ENCODE peak calls at places on chromosomes 5 and 9, in eight cellular contexts. K is thyroid gland, U is IMR-90, M is heart left ventricle, O is esophagus squamous epithelium, E is transverse colon, Z is adrenal gland, T is spleen. Q is an unnamed sample. For H3K4me1, the result is how much of the 10 kb centered on the place peaks cover.

GRCh38 chr5:81819556-81820314 is 68.8 kb upstream of the SSBP2 start:
- DNase-seq in Z (no peak), M (no peak), U (peak), K (no peak), O (no peak), E (no peak), T (no peak), Q (no peak)

GRCh38 chr9:530681-531080 is 310.8 kb upstream of the DMRT1 start:
- DNase-seq in Z (peak), E (no peak), K (no peak), U (peak), T (no peak), M (no peak), O (no peak), Q (no peak)

GRCh38 chr9:89353989-89354388 is 35.7 kb downstream of the SECISBP2 start:
- DNase-seq in O (no peak), T (no peak), K (peak), E (no peak), Z (peak), U (no peak), M (no peak), Q (no peak)

GRCh38 chr5:102792705-102793104 is 37.6 kb downstream of the PAM start:
- DNase-seq in U (no peak), E (no peak), O (no peak), K (no peak), T (no peak), M (no peak), Z (no peak), Q (no peak)

GRCh38 chr9:84121991-84122523 is 141.5 kb downstream of the RMI1 start:
- DNase-seq in O (no peak), K (peak), E (no peak), M (no peak), Z (no peak), U (peak), T (no peak), Q (no peak)

GRCh38 chr9:13088734-13089427 is 190.6 kb downstream of the MPDZ start:
- DNase-seq in M (no peak), O (no peak), K (no peak), Z (no peak), T (no peak), E (peak), U (peak), Q (peak)

GRCh38 chr5:97550164-97550563 is 367.1 kb upstream of the RIOK2 start:
- DNase-seq in M (no peak), T (no peak), O (no peak), E (no peak), K (no peak), Z (no peak), U (peak), Q (no peak)

GRCh38 chr5:159463590-159464321 is 133.5 kb upstream of the IL12B start:
- DNase-seq in U (peak), O (no peak), T (no peak), Z (no peak), M (no peak), K (no peak), E (no peak), Q (no peak)

GRCh38 chr5:109312695-109313094 is 97.1 kb downstream of the PJA2 start:
- DNase-seq in Z (no peak), U (no peak), E (no peak), M (no peak), K (no peak), O (no peak), T (no peak), Q (no peak)

GRCh38 chr5:16773990-16774389 is 157.2 kb upstream of the RETREG1 start:
- DNase-seq in T (no peak), O (no peak), Z (no peak), K (no peak), M (no peak), E (no peak), U (peak), Q (no peak)

GRCh38 chr5:89241186-89241585 is 358.2 kb upstream of the MEF2C start:
- DNase-seq in U (peak), K (no peak), Z (no peak), O (no peak), T (no peak), E (no peak), M (no peak), Q (no peak)

GRCh38 chr9:77647659-77648457 is at the start of gene GNA14:
- DNase-seq in U (no peak), M (no peak), T (peak), Z (no peak), O (no peak), E (peak), K (peak), Q (peak)

GRCh38 chr5:14145356-14146334 is 2.5 kb downstream of the TRIO start:
- DNase-seq in U (peak), M (no peak), K (no peak), O (no peak), T (no peak), Z (no peak), E (no peak), Q (no peak)

GRCh38 chr5:158174918-158175663 is 316.1 kb upstream of the CLINT1 start:
- DNase-seq in K (peak), U (peak), T (peak), E (peak), O (no peak), Z (peak), M (peak), Q (peak)

GRCh38 chr9:79302002-79302401 is 269.8 kb upstream of the TLE4 start:
- DNase-seq in T (no peak), Z (no peak), U (no peak), O (no peak), M (no peak), K (no peak), E (no peak), Q (no peak)

GRCh38 chr5:78549043-78549442 is 99.5 kb downstream of the LHFPL2 start:
- DNase-seq in M (no peak), E (peak), K (no peak), T (no peak), O (no peak), U (no peak), Z (peak), Q (no peak)

GRCh38 chr5:51345106-51345505 is 38.1 kb upstream of the ISL1 start:
- DNase-seq in T (no peak), Z (no peak), M (no peak), K (no peak), U (no peak), E (no peak), O (no peak), Q (no peak)

GRCh38 chr5:17289681-17290619 is 72.5 kb downstream of the BASP1 start:
- DNase-seq in E (no peak), Z (no peak), T (no peak), K (no peak), U (peak), O (no peak), M (no peak), Q (no peak)

GRCh38 chr5:98768160-98769005 is 5.1 kb upstream of the RGMB start:
- DNase-seq in K (peak), T (peak), Z (peak), M (peak), U (peak), O (no peak), E (peak), Q (no peak)

GRCh38 chr9:83081010-83081409 is 18.1 kb upstream of the RASEF start:
- DNase-seq in U (no peak), K (no peak), T (no peak), O (no peak), M (no peak), E (no peak), Z (no peak), Q (no peak)
- TF ChIP-seq POLR2A in U (no peak), K (no peak), T (no peak), O (no peak), M (no peak), E (no peak), Z (no peak), Q (no peak)

GRCh38 chr9:121663591-121663990 is 12.2 kb downstream of the DAB2IP start:
- DNase-seq in T (no peak), K (no peak), O (no peak), Z (no peak), E (no peak), M (no peak), U (no peak), Q (no peak)

GRCh38 chr9:121661328-121661727 is 9.9 kb downstream of the DAB2IP start:
- DNase-seq in U (no peak), K (no peak), M (no peak), E (no peak), Z (no peak), O (no peak), T (peak), Q (no peak)

GRCh38 chr9:121662896-121663580 is 11.6 kb downstream of the DAB2IP start:
- DNase-seq in Z (no peak), U (no peak), T (peak), M (no peak), E (no peak), K (no peak), O (no peak), Q (no peak)

GRCh38 chr9:121660876-121661275 is 9.4 kb downstream of the DAB2IP start:
- DNase-seq in O (no peak), U (no peak), M (no peak), Z (no peak), T (peak), K (no peak), E (no peak), Q (no peak)

DNA sequence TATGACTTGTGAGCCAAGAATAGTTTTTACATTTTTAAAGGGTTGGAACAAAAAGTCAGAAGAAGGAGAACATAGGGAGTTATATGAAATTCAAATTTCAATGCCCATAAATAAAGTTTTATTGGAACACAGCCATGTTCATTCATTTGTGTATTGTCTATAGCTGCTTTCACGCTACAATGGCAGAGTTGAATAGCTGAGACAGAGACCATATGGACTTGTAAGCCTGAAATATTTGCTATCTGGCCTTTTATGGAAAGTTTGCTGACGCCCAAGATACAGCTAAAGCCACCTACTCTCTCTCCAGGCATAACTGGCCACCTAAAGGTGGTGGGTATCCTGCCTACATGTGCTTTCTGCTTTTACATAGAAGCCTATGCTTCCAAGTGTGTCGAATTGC is 10.9 kb downstream of the DAB2IP start:
- DNase-seq in T (no peak), U (no peak), M (no peak), E (no peak), Z (no peak), K (no peak), O (no peak), Q (no peak)
- H3K4me1 ChIP-seq in T (under half), U (under half), M (under half), E (half or more), Z (under half), K (under half), O (under half), Q (under half)

DNA sequence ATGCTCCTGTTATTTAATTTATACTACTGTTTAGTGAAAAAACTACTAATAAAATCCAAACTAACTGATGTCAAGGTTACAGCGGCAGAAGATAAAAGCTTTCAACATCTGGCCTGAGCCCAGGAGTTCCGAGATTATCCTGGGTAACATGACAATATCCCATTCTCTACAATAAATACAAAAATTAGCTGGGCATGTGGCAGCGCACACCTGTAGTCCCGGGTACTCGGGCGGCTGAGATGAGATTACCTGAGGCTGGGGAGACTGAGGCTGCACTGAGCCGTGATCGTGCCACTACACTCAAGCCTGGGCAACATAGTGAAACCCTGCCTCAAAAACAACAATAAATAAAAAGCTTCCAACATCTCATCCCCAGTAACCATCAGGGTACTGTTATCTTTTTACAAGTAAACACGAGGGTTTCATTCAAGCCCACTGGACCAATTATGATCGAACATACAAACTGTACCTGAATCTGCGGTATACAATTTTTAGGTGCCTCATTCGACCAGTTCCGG is 1.3 kb downstream of the RPL37 start:
- DNase-seq in O (no peak), U (no peak), Z (no peak), K (no peak), M (no peak), E (no peak), T (no peak), Q (no peak)
- TF ChIP-seq POLR2A in O (no peak), U (no peak), Z (no peak), K (no peak), M (no peak), E (no peak), T (no peak), Q (no peak)

DNA sequence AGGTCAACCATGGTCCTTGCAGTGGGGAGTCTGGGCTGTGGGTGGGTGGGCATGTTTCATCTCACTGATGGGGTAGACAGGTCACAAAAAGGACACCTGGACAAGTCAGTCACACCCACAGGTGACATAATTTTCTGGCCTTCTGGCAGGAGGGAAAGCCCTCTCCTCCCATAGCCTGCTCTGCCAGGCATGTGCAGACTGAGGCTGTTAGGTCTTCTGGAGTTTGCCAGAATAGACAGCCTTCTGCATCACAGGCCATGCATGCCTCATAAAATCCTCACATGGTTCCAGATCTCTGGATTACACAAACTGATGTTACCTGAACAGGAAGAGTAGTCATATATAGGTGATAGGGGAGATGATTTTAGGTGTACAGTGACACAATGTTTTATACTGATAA is 49.1 kb downstream of the ARHGAP26 start:
- DNase-seq in O (no peak), M (no peak), E (peak), U (no peak), Z (no peak), K (peak), T (no peak), Q (no peak)
- H3K4me1 ChIP-seq in O (half or more), M (under half), E (half or more), U (under half), Z (under half), K (half or more), T (under half), Q (half or more)

GRCh38 chr5:168486136-168486879 is at the start of gene RARS1:
- DNase-seq in O (peak), T (peak), K (peak), E (peak), U (peak), M (peak), Z (peak), Q (peak)
- TF ChIP-seq POLR2A in O (peak), T (peak), K (no peak), E (peak), U (peak), M (peak), Z (peak), Q (peak)

Q was measured in right lobe of liver.